ENCODE peak calls at places on chromosomes 3 and 15, in five cellular contexts. T is lower leg skin, S is gastrocnemius medialis, F is AG09309, Z is astrocyte. K is an unnamed sample.

GRCh38 chr3:189724366-189724765 is 93.2 kb downstream of the TP63 start:
- DNase-seq in T (no peak), S (no peak), F (peak), Z (no peak), K (no peak)

GRCh38 chr3:71652786-71653419 is 69.4 kb upstream of the FOXP1 start:
- DNase-seq in T (no peak), S (peak), F (peak), Z (peak), K (peak)

GRCh38 chr15:72285927-72286516 is 13.7 kb upstream of the PARP6 start:
- DNase-seq in T (no peak), S (peak), F (no peak), Z (no peak), K (peak)

GRCh38 chr15:90044191-90044590 is 43.1 kb downstream of the ZNF710 start:
- DNase-seq in T (no peak), S (no peak), F (no peak), Z (no peak), K (no peak)

GRCh38 chr3:171446801-171447578 is 13.2 kb downstream of the TNIK start:
- DNase-seq in T (no peak), S (no peak), F (peak), Z (peak), K (no peak)

GRCh38 chr15:85582719-85583089 is 202.3 kb downstream of the AKAP13 start:
- DNase-seq in T (peak), S (peak), F (no peak), Z (peak), K (peak)

GRCh38 chr3:126573492-126574117 is 14.9 kb upstream of the C3orf22 start:
- DNase-seq in T (peak), S (peak), F (no peak), Z (no peak), K (no peak)

GRCh38 chr15:44535509-44536297 is 1.2 kb upstream of the EIF3J start:
- DNase-seq in T (no peak), S (no peak), F (no peak), Z (no peak), K (peak)

GRCh38 chr15:83747050-83747717 is 93.3 kb downstream of the ADAMTSL3 start:
- DNase-seq in T (no peak), S (peak), F (no peak), Z (peak), K (peak)

GRCh38 chr3:157785071-157785826 is 282.0 kb upstream of the VEPH1 start:
- DNase-seq in T (no peak), S (peak), F (peak), Z (peak), K (no peak)

GRCh38 chr15:75073197-75073596 is 49.8 kb downstream of the PPCDC start:
- DNase-seq in T (peak), S (peak), F (no peak), Z (no peak), K (no peak)

GRCh38 chr3:58776231-58776630 is 109.7 kb upstream of the FAM3D start:
- DNase-seq in T (no peak), S (no peak), F (no peak), Z (no peak), K (no peak)

GRCh38 chr3:31893174-31893573 is 87.9 kb downstream of the OSBPL10 start:
- DNase-seq in T (no peak), S (no peak), F (no peak), Z (peak), K (no peak)

GRCh38 chr3:114218578-114219185 is 18.7 kb downstream of the ZNF80 start:
- DNase-seq in T (no peak), S (no peak), F (no peak), Z (no peak), K (no peak)

GRCh38 chr3:101310580-101311375 is 9.6 kb downstream of the IMPG2 start:
- DNase-seq in T (no peak), S (no peak), F (peak), Z (peak), K (no peak)

GRCh38 chr15:57375827-57376694 is at the start of gene CGNL1:
- DNase-seq in T (no peak), S (no peak), F (no peak), Z (no peak), K (peak)

GRCh38 chr3:123712077-123712860 is 127.4 kb upstream of the HACD2 start:
- DNase-seq in T (no peak), S (no peak), F (no peak), Z (no peak), K (no peak)

GRCh38 chr3:42705039-42705767 is 2.6 kb upstream of the HHATL start:
- DNase-seq in T (peak), S (no peak), F (no peak), Z (no peak), K (no peak)

GRCh38 chr15:55060831-55061230 is 135.9 kb downstream of the RSL24D1 start:
- DNase-seq in T (no peak), S (no peak), F (no peak), Z (no peak), K (no peak)

GRCh38 chr3:152331018-152331541 is 62.4 kb downstream of the MBNL1 start:
- DNase-seq in T (no peak), S (no peak), F (peak), Z (peak), K (no peak)

GRCh38 chr15:45468294-45468693 is 54.3 kb downstream of the SLC30A4 start:
- DNase-seq in T (no peak), S (no peak), F (no peak), Z (no peak), K (no peak)

GRCh38 chr3:179081885-179082284 is 10.3 kb upstream of the ZMAT3 start:
- DNase-seq in T (no peak), S (no peak), F (no peak), Z (no peak), K (no peak)

GRCh38 chr3:126968995-126969385 is 13.9 kb upstream of the PLXNA1 start:
- DNase-seq in T (no peak), S (no peak), F (no peak), Z (no peak), K (no peak)

GRCh38 chr3:23762214-23763039 is 43.3 kb upstream of the UBE2E1 start:
- DNase-seq in T (no peak), S (no peak), F (no peak), Z (peak), K (no peak)

GRCh38 chr15:85407421-85408269 is 27.2 kb downstream of the AKAP13 start:
- DNase-seq in T (no peak), S (no peak), F (peak), Z (peak), K (no peak)

GRCh38 chr3:195908439-195909293 is at the start of gene TNK2:
- DNase-seq in T (peak), S (peak), F (no peak), Z (no peak), K (no peak)

GRCh38 chr3:121985841-121986240 is 36.2 kb downstream of the ILDR1 start:
- DNase-seq in T (no peak), S (no peak), F (no peak), Z (peak), K (no peak)

GRCh38 chr3:154795046-154795445 is 285.1 kb upstream of the MME start:
- DNase-seq in T (no peak), S (no peak), F (no peak), Z (no peak), K (no peak)

GRCh38 chr15:84099181-84099580 is 136.4 kb upstream of the GOLGA6L4 start:
- DNase-seq in T (no peak), S (no peak), F (no peak), Z (peak), K (peak)

GRCh38 chr15:101027920-101028319 is 108.8 kb downstream of the LRRK1 start:
- DNase-seq in T (no peak), S (no peak), F (no peak), Z (no peak), K (no peak)

GRCh38 chr15:78438595-78439285 is 724 bp downstream of the IREB2 start:
- DNase-seq in T (no peak), S (no peak), F (no peak), Z (peak), K (peak)

GRCh38 chr15:67784057-67784781 is 41.1 kb upstream of the SKOR1 start:
- DNase-seq in T (no peak), S (no peak), F (no peak), Z (no peak), K (no peak)

GRCh38 chr3:141373232-141373631 is 4.9 kb downstream of the ZBTB38 start:
- DNase-seq in T (no peak), S (no peak), F (no peak), Z (no peak), K (no peak)

GRCh38 chr3:73768594-73769308 is 144.0 kb upstream of the PDZRN3 start:
- DNase-seq in T (no peak), S (no peak), F (no peak), Z (no peak), K (no peak)

GRCh38 chr15:80415331-80415730 is 11.1 kb downstream of the ARNT2 start:
- DNase-seq in T (no peak), S (no peak), F (no peak), Z (no peak), K (no peak)

GRCh38 chr3:61956236-61956635 is 394.9 kb downstream of the PTPRG start:
- DNase-seq in T (no peak), S (no peak), F (peak), Z (peak), K (no peak)

GRCh38 chr3:73056365-73057150 is 4.9 kb upstream of the EBLN2 start:
- DNase-seq in T (no peak), S (no peak), F (peak), Z (no peak), K (no peak)

GRCh38 chr3:194865081-194865480 is 179.4 kb downstream of the FAM43A start:
- DNase-seq in T (no peak), S (no peak), F (no peak), Z (no peak), K (no peak)

GRCh38 chr3:135310317-135310716 is 515.3 kb downstream of the EPHB1 start:
- DNase-seq in T (no peak), S (no peak), F (no peak), Z (no peak), K (no peak)

GRCh38 chr15:31439328-31439727 is 112.7 kb downstream of the KLF13 start:
- DNase-seq in T (peak), S (no peak), F (no peak), Z (no peak), K (peak)
- TF ChIP-seq CTCF in T (no peak), S (no peak), F (peak), Z (no peak), K (peak)

DNA sequence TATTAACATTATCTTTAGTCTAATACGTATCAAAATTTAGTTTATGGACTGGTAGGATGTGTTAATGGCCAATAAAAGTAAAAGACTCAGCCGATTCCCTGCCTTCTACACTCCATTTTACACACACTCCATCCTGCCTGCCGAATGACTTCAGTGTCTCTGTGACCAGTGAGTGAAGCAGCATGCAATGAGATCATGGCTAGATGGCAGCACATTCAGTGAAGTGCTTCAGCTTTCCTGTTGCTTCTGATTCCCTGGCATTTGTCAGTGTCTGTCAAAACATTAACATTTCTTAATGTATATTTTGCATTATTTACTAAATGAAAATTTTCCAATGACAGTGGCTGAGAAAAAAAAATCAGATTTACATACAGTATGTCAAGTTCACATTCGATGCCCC is 412.0 kb downstream of the FHIT start:
- DNase-seq in T (no peak), S (no peak), F (no peak), Z (no peak), K (no peak)
- TF ChIP-seq CTCF in T (no peak), S (no peak), F (no peak), Z (no peak), K (no peak)

GRCh38 chr3:79497447-79498111 is 270.2 kb downstream of the ROBO1 start:
- DNase-seq in T (no peak), S (no peak), F (no peak), Z (no peak), K (no peak)
- TF ChIP-seq CTCF in T (no peak), S (peak), F (peak), Z (peak), K (peak)

DNA sequence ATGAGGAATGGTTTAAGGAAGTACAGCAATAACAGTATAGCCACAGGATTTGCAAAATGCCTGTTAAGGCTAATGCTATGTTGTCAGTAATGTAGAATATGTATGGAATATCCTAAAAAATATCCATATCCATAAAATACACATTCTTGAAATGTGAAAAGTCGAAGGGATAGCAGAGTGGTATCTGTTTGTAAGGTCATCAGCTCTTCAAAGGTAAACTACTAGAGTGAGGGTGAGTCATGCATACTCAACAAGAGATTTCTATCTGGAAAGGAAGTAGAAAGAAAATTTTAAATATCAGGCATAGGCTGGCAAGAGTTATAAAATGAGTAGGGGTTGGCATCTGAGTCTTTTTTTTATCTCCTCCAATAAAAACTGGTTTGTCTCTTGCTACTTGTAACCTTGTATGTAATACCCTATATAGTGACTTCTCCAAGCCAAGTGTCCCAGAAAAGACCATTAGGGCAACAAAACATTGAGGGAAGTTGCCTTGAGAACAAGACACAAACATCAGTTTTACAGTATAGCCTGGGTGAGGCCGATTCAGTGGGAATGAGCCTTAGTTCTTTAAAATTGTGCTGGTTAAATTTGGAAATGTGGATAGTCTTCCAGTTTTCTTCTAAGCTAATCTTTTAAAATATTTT is 103.1 kb downstream of the SPATA16 start:
- DNase-seq in T (no peak), S (no peak), F (no peak), Z (no peak), K (no peak)
- TF ChIP-seq CTCF in T (no peak), S (no peak), F (no peak), Z (no peak), K (no peak)

GRCh38 chr15:26985050-26985449 is 14.1 kb downstream of the GABRG3 start:
- DNase-seq in T (no peak), S (no peak), F (no peak), Z (no peak), K (no peak)

GRCh38 chr15:26981492-26981891 is 10.5 kb downstream of the GABRG3 start:
- DNase-seq in T (no peak), S (no peak), F (no peak), Z (no peak), K (no peak)

GRCh38 chr15:26983822-26984221 is 12.8 kb downstream of the GABRG3 start:
- DNase-seq in T (no peak), S (no peak), F (no peak), Z (no peak), K (no peak)
- TF ChIP-seq CTCF in T (no peak), S (no peak), F (no peak), Z (no peak), K (peak)

GRCh38 chr3:128847631-128848370 is 31.6 kb upstream of the ACAD9 start:
- DNase-seq in T (no peak), S (no peak), F (no peak), Z (no peak), K (no peak)

GRCh38 chr3:128850544-128850943 is 28.9 kb upstream of the ACAD9 start:
- DNase-seq in T (no peak), S (no peak), F (no peak), Z (no peak), K (no peak)

GRCh38 chr3:128851601-128852000 is 27.8 kb upstream of the ACAD9 start:
- DNase-seq in T (no peak), S (no peak), F (no peak), Z (no peak), K (no peak)

GRCh38 chr3:128846501-128846900 is 32.9 kb upstream of the ACAD9 start:
- DNase-seq in T (no peak), S (no peak), F (no peak), Z (no peak), K (no peak)

GRCh38 chr3:128849776-128850542 is 29.5 kb upstream of the ACAD9 start:
- DNase-seq in T (no peak), S (no peak), F (peak), Z (no peak), K (no peak)
- TF ChIP-seq CTCF in T (no peak), S (no peak), F (peak), Z (no peak), K (no peak)

GRCh38 chr15:53354905-53355304 is 404.6 kb downstream of the WDR72 start:
- DNase-seq in T (no peak), S (no peak), F (no peak), Z (no peak), K (no peak)

GRCh38 chr15:53346583-53346982 is 412.9 kb downstream of the WDR72 start:
- DNase-seq in T (no peak), S (no peak), F (no peak), Z (no peak), K (no peak)

DNA sequence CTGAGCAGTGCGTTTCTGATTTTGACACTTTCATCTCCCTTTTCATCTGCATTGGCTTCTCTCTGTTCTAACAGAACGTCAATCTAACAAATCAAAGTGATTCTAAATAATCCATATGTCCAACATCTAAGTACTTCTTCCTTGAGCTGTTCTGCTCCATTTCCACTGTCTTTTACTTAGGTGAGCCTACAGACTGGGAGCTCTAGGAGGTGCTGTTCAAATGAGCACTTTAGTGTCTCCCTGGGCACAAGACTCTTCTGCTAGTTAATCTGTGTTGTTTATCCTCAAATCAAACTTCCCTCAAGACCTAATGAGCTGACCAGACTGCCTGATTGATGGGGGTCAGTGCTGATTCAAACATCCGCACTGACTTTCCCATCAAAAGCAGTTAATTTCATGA is 408.1 kb downstream of the WDR72 start:
- DNase-seq in T (no peak), S (no peak), F (no peak), Z (no peak), K (no peak)
- TF ChIP-seq CTCF in T (no peak), S (no peak), F (no peak), Z (no peak), K (no peak)